ENCODE peak calls at places on chromosomes 1 and 21, in ten cellular contexts. F is SK-N-SH, Q is sigmoid colon, W is transverse colon, X is HCT116, P is uterus, M is cardiac muscle cell, J is adrenal gland, A is IMR-90, H is A549. S is an unnamed sample.

GRCh38 chr1:12552951-12553921 is 64.8 kb downstream of the DHRS3 start:
- DNase-seq in F (peak; percentile 66), Q (peak; percentile 67), W (no peak), X (no peak), P (no peak), M (peak; percentile 77), J (no peak), A (no peak), H (no peak), S (no peak)

GRCh38 chr1:25486602-25487001 is 55.9 kb downstream of the MACO1 start:
- DNase-seq in F (no peak), Q (no peak), W (no peak), X (no peak), P (no peak), M (no peak), J (peak; percentile 35), A (peak; percentile 76), H (peak; percentile 24), S (no peak)

GRCh38 chr1:160136121-160136925 is 15.1 kb upstream of the ATP1A4 start:
- DNase-seq in F (no peak), Q (no peak), W (no peak), X (no peak), P (no peak), M (no peak), J (no peak), A (no peak), H (no peak), S (no peak)

GRCh38 chr1:23619299-23620188 is 60.2 kb upstream of the ID3 start:
- DNase-seq in F (peak; percentile 78), Q (no peak), W (peak; percentile 85), X (no peak), P (no peak), M (no peak), J (no peak), A (peak; percentile 13), H (no peak), S (no peak)

GRCh38 chr1:201192478-201192804 is 1.8 kb downstream of the IGFN1 start:
- DNase-seq in F (no peak), Q (no peak), W (no peak), X (no peak), P (peak; percentile 66), M (no peak), J (no peak), A (no peak), H (no peak), S (no peak)

GRCh38 chr1:18820791-18821641 is 38.4 kb downstream of the TAS1R2 start:
- DNase-seq in F (peak; percentile 89), Q (peak; percentile 86), W (peak; percentile 68), X (peak; percentile 37), P (peak; percentile 42), M (peak; percentile 90), J (peak; percentile 76), A (peak; percentile 50), H (peak; percentile 60), S (peak; percentile 15)

GRCh38 chr1:224380003-224380402 is 23.3 kb downstream of the CNIH4 start:
- DNase-seq in F (no peak), Q (no peak), W (no peak), X (no peak), P (no peak), M (no peak), J (no peak), A (no peak), H (no peak), S (no peak)

GRCh38 chr1:86650065-86650464 is 54.3 kb upstream of the SH3GLB1 start:
- DNase-seq in F (no peak), Q (no peak), W (no peak), X (no peak), P (no peak), M (no peak), J (no peak), A (no peak), H (no peak), S (no peak)

GRCh38 chr1:204348197-204348596 is 11.5 kb downstream of the PLEKHA6 start:
- DNase-seq in F (no peak), Q (no peak), W (peak; percentile 63), X (no peak), P (no peak), M (no peak), J (no peak), A (no peak), H (no peak), S (no peak)

GRCh38 chr1:27575861-27576331 is 28.0 kb downstream of the AHDC1 start:
- DNase-seq in F (peak; percentile 83), Q (peak; percentile 93), W (peak; percentile 68), X (no peak), P (peak; percentile 81), M (peak; percentile 94), J (peak; percentile 83), A (no peak), H (peak; percentile 51), S (no peak)

GRCh38 chr1:159790237-159790917 is 9.6 kb downstream of the DUSP23 start:
- DNase-seq in F (peak; percentile 52), Q (no peak), W (no peak), X (peak; percentile 24), P (no peak), M (peak; percentile 59), J (peak; percentile 29), A (peak; percentile 10), H (peak; percentile 36), S (no peak)

GRCh38 chr1:117289316-117289715 is 77.9 kb upstream of the MAN1A2 start:
- DNase-seq in F (no peak), Q (no peak), W (no peak), X (no peak), P (no peak), M (no peak), J (no peak), A (no peak), H (no peak), S (no peak)

GRCh38 chr1:226661271-226661670 is 77.8 kb downstream of the ITPKB start:
- DNase-seq in F (no peak), Q (no peak), W (no peak), X (no peak), P (no peak), M (no peak), J (no peak), A (no peak), H (no peak), S (no peak)
- H3K4me1 ChIP-seq in F (peaks cover 32% of the 10 kb centered on the region), Q (peaks cover 3% of the 10 kb centered on the region), W (peaks cover 54% of the 10 kb centered on the region), X (peaks cover 24% of the 10 kb centered on the region), P (peaks cover 54% of the 10 kb centered on the region), M (peaks cover 67% of the 10 kb centered on the region), J (peaks cover 65% of the 10 kb centered on the region), A (peaks cover 33% of the 10 kb centered on the region), H (peaks cover 11% of the 10 kb centered on the region), S (peaks cover 56% of the 10 kb centered on the region)

DNA sequence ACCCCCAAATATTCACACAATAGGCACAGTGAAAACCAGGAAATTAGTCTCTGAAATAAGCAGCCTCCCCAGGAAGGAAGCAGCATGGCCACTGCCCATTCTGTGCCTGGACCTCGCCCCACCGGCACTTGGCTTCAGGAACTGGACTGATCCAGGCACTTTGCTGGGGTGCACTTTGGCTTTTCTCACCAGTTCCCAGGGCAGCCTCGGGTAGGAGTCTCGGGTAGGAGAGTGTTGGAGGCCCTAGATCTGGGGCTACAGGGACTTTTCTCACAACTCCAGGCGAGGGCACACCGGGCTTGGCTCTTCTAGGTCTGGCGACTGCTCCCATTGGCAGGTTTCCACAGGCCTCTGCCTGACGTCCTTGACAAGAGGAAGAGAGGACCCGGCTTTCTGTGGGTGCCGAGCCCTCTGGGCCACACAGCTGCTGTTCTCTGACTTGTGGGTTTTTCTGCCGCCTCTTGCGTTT is 18.7 kb downstream of the ADARB1 start:
- DNase-seq in F (no peak), Q (no peak), W (no peak), X (no peak), P (no peak), M (no peak), J (peak; percentile 66), A (no peak), H (no peak), S (no peak)
- H3K4me1 ChIP-seq in F (peaks cover 64% of the 10 kb centered on the region), Q (no peaks in the 10 kb centered on the region), W (no peaks in the 10 kb centered on the region), X (no peaks in the 10 kb centered on the region), P (peaks cover 7% of the 10 kb centered on the region), M (peaks cover 28% of the 10 kb centered on the region), J (peaks cover 23% of the 10 kb centered on the region), A (peaks cover 18% of the 10 kb centered on the region), H (no peaks in the 10 kb centered on the region), S (peaks cover 5% of the 10 kb centered on the region)

GRCh38 chr1:175797576-175797975 is 54.2 kb upstream of the TNR start:
- DNase-seq in F (no peak), Q (no peak), W (no peak), X (no peak), P (no peak), M (no peak), J (no peak), A (no peak), H (no peak), S (no peak)

GRCh38 chr1:175803413-175803812 is 60.0 kb upstream of the TNR start:
- DNase-seq in F (no peak), Q (no peak), W (no peak), X (no peak), P (no peak), M (no peak), J (no peak), A (no peak), H (no peak), S (no peak)

GRCh38 chr1:175804556-175804955 is 61.2 kb upstream of the TNR start:
- DNase-seq in F (peak; percentile 20), Q (no peak), W (no peak), X (no peak), P (no peak), M (no peak), J (no peak), A (no peak), H (no peak), S (no peak)

GRCh38 chr1:175801979-175802378 is 58.6 kb upstream of the TNR start:
- DNase-seq in F (no peak), Q (no peak), W (no peak), X (no peak), P (no peak), M (no peak), J (no peak), A (no peak), H (no peak), S (no peak)

DNA sequence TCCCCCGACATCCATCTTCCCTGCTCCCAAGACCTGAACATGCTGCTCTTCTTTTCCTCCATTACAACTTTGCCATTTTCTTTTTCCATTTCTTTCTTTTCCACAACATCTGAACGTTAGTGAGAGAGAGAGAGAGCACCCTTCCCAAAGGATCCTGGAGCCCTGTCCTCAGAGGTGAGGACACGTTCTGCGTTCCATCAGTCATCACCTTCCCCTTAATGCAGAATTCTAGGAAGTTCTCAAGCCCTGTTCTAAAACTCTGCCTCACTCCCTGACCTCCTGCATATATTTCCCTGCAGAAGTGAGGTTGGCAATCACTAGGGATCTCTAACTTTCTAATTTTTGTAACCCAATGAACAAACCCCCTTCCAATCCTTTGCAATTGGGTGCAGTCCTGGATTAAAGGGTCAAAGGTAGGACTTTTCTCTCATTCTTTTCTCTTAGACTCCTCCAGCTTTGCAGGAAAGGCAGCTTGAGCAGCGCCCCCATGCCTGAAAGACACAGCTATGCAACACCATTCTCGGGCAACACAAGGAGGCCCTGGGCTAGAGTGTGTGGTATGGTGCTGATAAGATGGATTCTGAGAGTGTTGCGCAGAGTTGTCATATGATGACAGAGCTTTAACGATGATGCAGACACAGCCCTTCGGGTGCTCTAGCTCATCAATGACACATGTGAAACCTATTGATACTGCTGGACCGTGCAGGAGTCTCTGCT is 59.2 kb upstream of the TNR start:
- DNase-seq in F (no peak), Q (no peak), W (no peak), X (no peak), P (no peak), M (peak; percentile 62), J (no peak), A (no peak), H (no peak), S (no peak)
- H3K4me1 ChIP-seq in F (no peaks in the 10 kb centered on the region), Q (no peaks in the 10 kb centered on the region), W (no peaks in the 10 kb centered on the region), X (no peaks in the 10 kb centered on the region), P (no peaks in the 10 kb centered on the region), M (peaks cover 24% of the 10 kb centered on the region), J (no peaks in the 10 kb centered on the region), A (no peaks in the 10 kb centered on the region), H (no peaks in the 10 kb centered on the region), S (no peaks in the 10 kb centered on the region)

GRCh38 chr1:161225534-161226319 is at the start of gene TOMM40L:
- DNase-seq in F (peak; percentile 88), Q (peak; percentile 98), W (peak; percentile 90), X (peak; percentile 99), P (peak; percentile 85), M (peak; percentile 97), J (peak; percentile 95), A (peak; percentile 100), H (peak; percentile 99), S (peak; percentile 99)
- H3K4me1 ChIP-seq in F (peaks cover 21% of the 10 kb centered on the region), Q (no peaks in the 10 kb centered on the region), W (peaks cover 17% of the 10 kb centered on the region), X (peaks cover 24% of the 10 kb centered on the region), P (peaks cover 8% of the 10 kb centered on the region), M (peaks cover 8% of the 10 kb centered on the region), J (peaks cover 23% of the 10 kb centered on the region), A (peaks cover 9% of the 10 kb centered on the region), H (peaks cover 13% of the 10 kb centered on the region), S (peaks cover 19% of the 10 kb centered on the region)

S was measured in keratinocyte.